ENCODE peak calls at places on chromosomes 16 and 17, in ten cellular contexts. L is Calu3, K is HepG2, Q is bronchial epithelial cell, H is HFFc6, T is GM10248, U is H9, S is upper lobe of right lung, I is AG10803, N is neural progenitor cell. D is an unnamed sample.

GRCh38 chr16:877242-878065 is 76.9 kb upstream of the GNG13 start:
- DNase-seq in L (no peak), K (no peak), Q (no peak), H (no peak), T (no peak), U (no peak), S (no peak), I (no peak), N (no peak), D (peak)

GRCh38 chr16:27254262-27254811 is 14.2 kb downstream of the NSMCE1 start:
- DNase-seq in L (no peak), K (no peak), Q (no peak), H (no peak), T (peak), U (no peak), S (no peak), I (no peak), N (no peak), D (no peak)

GRCh38 chr17:29096094-29096493 is 53.2 kb downstream of the PIPOX start:
- DNase-seq in L (no peak), K (no peak), Q (no peak), H (no peak), T (no peak), U (no peak), S (no peak), I (no peak), N (no peak), D (no peak)

GRCh38 chr16:752008-752315 is 8.6 kb upstream of the MSLN start:
- DNase-seq in L (no peak), K (no peak), Q (no peak), H (no peak), T (no peak), U (no peak), S (no peak), I (no peak), N (peak), D (no peak)

GRCh38 chr17:78903101-78903779 is at the start of gene CEP295NL:
- DNase-seq in L (peak), K (peak), Q (no peak), H (no peak), T (no peak), U (no peak), S (no peak), I (peak), N (peak), D (no peak)

GRCh38 chr16:72768611-72769010 is 279.3 kb downstream of the ZFHX3 start:
- DNase-seq in L (no peak), K (no peak), Q (no peak), H (no peak), T (no peak), U (no peak), S (no peak), I (no peak), N (no peak), D (no peak)

GRCh38 chr17:79925242-79925957 is 86.2 kb upstream of the CBX4 start:
- DNase-seq in L (peak), K (no peak), Q (no peak), H (no peak), T (no peak), U (no peak), S (peak), I (peak), N (peak), D (no peak)

GRCh38 chr17:59298512-59298911 is 32.9 kb upstream of the YPEL2 start:
- DNase-seq in L (no peak), K (no peak), Q (no peak), H (no peak), T (no peak), U (no peak), S (no peak), I (no peak), N (no peak), D (no peak)

GRCh38 chr17:30323262-30323894 is 10.5 kb downstream of the TMIGD1 start:
- DNase-seq in L (peak), K (no peak), Q (no peak), H (no peak), T (no peak), U (no peak), S (no peak), I (no peak), N (no peak), D (no peak)

GRCh38 chr16:2919511-2920255 is 8.0 kb downstream of the FLYWCH1 start:
- DNase-seq in L (peak), K (peak), Q (peak), H (peak), T (peak), U (peak), S (no peak), I (peak), N (peak), D (no peak)

GRCh38 chr17:63698886-63699637 is 863 bp downstream of the LIMD2 start:
- DNase-seq in L (no peak), K (peak), Q (no peak), H (no peak), T (peak), U (peak), S (peak), I (peak), N (peak), D (peak)

GRCh38 chr17:2416010-2416734 is 15.3 kb upstream of the MNT start:
- DNase-seq in L (peak), K (peak), Q (peak), H (peak), T (peak), U (peak), S (peak), I (peak), N (peak), D (peak)

GRCh38 chr17:2415081-2415480 is 14.2 kb upstream of the MNT start:
- DNase-seq in L (no peak), K (no peak), Q (no peak), H (no peak), T (no peak), U (no peak), S (no peak), I (no peak), N (no peak), D (no peak)

GRCh38 chr17:2414665-2415064 is 13.8 kb upstream of the MNT start:
- DNase-seq in L (no peak), K (no peak), Q (no peak), H (no peak), T (no peak), U (no peak), S (no peak), I (no peak), N (no peak), D (no peak)

GRCh38 chr17:2410951-2411350 is 10.1 kb upstream of the MNT start:
- DNase-seq in L (no peak), K (no peak), Q (no peak), H (no peak), T (no peak), U (no peak), S (no peak), I (no peak), N (no peak), D (no peak)

DNA sequence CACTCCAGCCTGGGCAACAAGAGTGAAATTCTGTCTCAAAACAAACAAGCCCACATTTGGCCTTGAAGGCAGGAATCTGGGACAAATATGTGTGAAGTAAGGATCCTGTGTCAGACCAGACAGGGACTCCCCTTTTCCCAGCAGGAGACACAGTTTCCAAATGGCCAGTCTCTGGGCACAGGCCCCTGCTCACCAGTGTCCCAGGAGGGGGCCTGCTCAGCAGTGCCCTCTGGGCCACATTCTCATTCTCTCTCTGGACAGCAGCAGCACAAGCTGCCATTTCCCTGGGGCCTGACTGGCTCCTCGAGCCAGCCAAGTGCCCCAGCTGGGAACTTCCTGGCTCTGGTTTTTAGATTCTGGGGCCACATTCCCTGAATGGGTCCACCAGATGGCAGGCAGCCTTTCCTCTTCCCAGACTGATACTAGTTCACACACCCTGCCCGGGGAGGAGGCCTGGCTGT is 11.7 kb upstream of the MNT start:
- DNase-seq in L (no peak), K (no peak), Q (no peak), H (no peak), T (no peak), U (peak), S (peak), I (peak), N (peak), D (no peak)
- TF ChIP-seq CTCF in L (no peak), K (peak), Q (peak), H (peak), T (no peak), U (peak), S (no peak), I (peak), N (no peak), D (no peak)

GRCh38 chr16:49347476-49347875 is 26.1 kb upstream of the C16orf78 start:
- DNase-seq in L (no peak), K (no peak), Q (no peak), H (no peak), T (no peak), U (no peak), S (no peak), I (no peak), N (no peak), D (no peak)

GRCh38 chr16:49346459-49346858 is 27.1 kb upstream of the C16orf78 start:
- DNase-seq in L (no peak), K (no peak), Q (no peak), H (no peak), T (no peak), U (no peak), S (no peak), I (no peak), N (no peak), D (no peak)

GRCh38 chr16:49350265-49351103 is 23.1 kb upstream of the C16orf78 start:
- DNase-seq in L (peak), K (peak), Q (peak), H (peak), T (peak), U (peak), S (peak), I (peak), N (peak), D (peak)

GRCh38 chr16:49349446-49350168 is 24.0 kb upstream of the C16orf78 start:
- DNase-seq in L (no peak), K (no peak), Q (no peak), H (no peak), T (no peak), U (no peak), S (no peak), I (no peak), N (no peak), D (no peak)

DNA sequence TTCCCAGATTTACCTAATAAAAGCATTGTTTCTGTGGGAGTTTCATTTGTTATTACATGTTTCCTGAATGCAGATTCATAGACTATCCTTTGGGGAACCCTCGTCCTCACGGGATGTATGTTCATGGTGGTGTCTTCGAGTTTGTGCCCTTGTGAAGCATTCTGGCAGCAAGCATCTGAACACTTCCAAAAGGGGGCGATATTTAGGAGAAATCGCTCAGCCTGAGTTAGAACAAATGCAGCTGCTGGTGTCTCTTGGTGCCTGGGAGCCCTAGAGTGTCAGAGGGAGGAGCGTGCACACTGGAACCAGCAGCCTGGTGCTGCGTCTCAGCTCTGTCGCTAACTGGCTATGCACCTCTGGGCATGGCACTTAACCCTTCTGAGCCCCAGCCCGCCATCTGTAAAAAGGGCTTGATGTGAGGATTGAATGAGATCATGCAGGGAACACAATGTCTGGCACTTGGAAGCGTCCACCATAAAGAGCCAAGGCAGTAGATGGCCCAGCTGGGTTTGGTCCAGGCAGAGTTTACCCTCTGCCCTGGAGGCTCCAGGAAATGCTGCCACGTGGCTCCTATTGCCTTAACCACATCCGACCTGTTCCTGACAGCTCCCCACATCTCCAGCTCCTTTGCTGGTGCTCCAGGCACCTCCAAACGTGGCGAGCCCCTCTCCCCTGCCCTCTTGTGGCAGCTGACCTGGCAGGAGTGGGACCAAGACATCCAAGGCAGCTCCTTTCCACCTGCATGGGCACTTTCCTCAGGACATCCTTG is 25.0 kb upstream of the C16orf78 start:
- DNase-seq in L (no peak), K (no peak), Q (no peak), H (no peak), T (no peak), U (peak), S (no peak), I (no peak), N (no peak), D (no peak)
- TF ChIP-seq CTCF in L (no peak), K (peak), Q (no peak), H (no peak), T (no peak), U (peak), S (no peak), I (peak), N (peak), D (no peak)

DNA sequence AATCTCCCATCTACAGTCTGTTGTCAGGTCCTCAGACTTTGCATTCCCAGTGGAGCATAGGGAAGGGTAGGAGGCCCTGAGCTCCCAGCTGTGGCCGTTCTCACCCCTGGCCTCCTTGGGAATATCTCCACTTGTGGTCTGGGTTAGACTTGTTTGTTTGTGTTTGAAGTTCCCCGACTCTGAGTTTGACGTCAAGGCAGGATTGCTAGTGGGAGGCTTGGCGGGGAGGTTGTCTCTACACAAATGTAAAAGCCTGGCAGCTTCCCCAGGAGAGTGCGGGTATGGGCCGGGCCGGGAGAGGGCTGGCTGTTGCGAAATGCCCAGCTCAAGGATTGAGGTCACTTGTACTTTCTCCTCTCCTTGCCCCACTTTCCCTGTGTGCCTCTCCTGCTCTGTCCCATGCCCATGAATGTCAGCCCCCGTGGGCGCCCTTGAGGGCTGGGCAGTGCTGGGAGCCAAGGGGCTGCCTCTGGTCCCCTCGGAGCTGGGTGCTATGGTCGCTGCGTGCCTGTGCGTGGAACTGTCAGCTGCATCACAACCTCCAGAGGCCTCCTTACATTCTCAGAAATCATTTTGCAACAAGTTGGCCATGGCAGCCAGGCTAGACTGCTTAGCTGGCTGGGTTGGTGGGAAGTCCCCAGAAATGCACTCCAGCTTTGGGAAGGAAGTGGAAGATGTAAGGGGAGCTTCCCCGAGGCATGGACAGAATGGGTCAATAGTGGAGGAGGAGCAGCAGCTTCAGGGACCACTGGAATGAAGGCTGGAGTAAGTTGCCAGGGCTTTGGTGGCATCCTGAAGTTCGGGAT is 84.3 kb downstream of the KSR1 start:
- DNase-seq in L (no peak), K (peak), Q (peak), H (peak), T (no peak), U (no peak), S (peak), I (peak), N (no peak), D (no peak)
- TF ChIP-seq CTCF in L (no peak), K (no peak), Q (no peak), H (no peak), T (no peak), U (no peak), S (no peak), I (no peak), N (no peak), D (no peak)

DNA sequence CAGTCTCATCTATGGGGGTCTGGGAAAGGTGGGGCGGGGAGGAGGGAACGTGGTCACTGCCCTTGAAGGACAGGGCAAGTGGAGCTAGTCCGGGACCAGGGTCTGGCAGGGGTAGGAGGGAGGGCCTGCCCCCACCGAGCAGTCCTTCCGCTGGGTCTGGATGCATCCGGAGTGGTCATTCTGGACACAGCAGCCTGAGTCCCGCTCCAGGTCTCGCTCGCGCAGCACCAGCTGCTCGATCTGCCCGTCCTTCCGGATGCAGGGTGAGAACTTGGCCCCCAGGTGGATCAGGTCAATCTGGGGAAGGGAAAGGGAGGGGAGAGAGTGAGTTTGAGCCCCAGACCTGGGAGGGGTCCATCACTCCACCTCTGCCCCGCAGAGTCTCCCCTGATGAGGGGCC is 6.8 kb downstream of the AANAT start:
- DNase-seq in L (no peak), K (no peak), Q (no peak), H (no peak), T (no peak), U (no peak), S (no peak), I (no peak), N (no peak), D (no peak)
- TF ChIP-seq CTCF in L (no peak), K (no peak), Q (no peak), H (no peak), T (no peak), U (no peak), S (no peak), I (no peak), N (no peak), D (no peak)

GRCh38 chr17:43423777-43424455 is 25.1 kb downstream of the ARL4D start:
- DNase-seq in L (no peak), K (no peak), Q (no peak), H (no peak), T (no peak), U (no peak), S (no peak), I (no peak), N (no peak), D (no peak)

GRCh38 chr17:43427362-43428043 is 28.7 kb downstream of the ARL4D start:
- DNase-seq in L (no peak), K (no peak), Q (no peak), H (no peak), T (no peak), U (no peak), S (no peak), I (no peak), N (no peak), D (no peak)

GRCh38 chr17:43431741-43432523 is 33.1 kb downstream of the ARL4D start:
- DNase-seq in L (no peak), K (no peak), Q (no peak), H (no peak), T (no peak), U (no peak), S (no peak), I (peak), N (peak), D (no peak)

GRCh38 chr17:43430936-43431649 is 32.3 kb downstream of the ARL4D start:
- DNase-seq in L (no peak), K (no peak), Q (no peak), H (no peak), T (no peak), U (no peak), S (no peak), I (no peak), N (peak), D (no peak)

GRCh38 chr17:43428524-43428923 is 29.7 kb downstream of the ARL4D start:
- DNase-seq in L (no peak), K (no peak), Q (no peak), H (no peak), T (no peak), U (no peak), S (no peak), I (no peak), N (no peak), D (no peak)
- TF ChIP-seq CTCF in L (peak), K (no peak), Q (no peak), H (peak), T (no peak), U (peak), S (peak), I (peak), N (peak), D (no peak)

GRCh38 chr16:31074073-31074813 is at the start of the genes ZNF646 and ZNF668:
- DNase-seq in L (peak), K (peak), Q (peak), H (peak), T (peak), U (peak), S (peak), I (peak), N (peak), D (peak)

GRCh38 chr16:31073073-31073822 is 792 bp downstream of the ZNF668 start:
- DNase-seq in L (peak), K (peak), Q (peak), H (peak), T (peak), U (peak), S (peak), I (peak), N (peak), D (peak)

GRCh38 chr16:31076319-31076718 is 2.1 kb downstream of the ZNF646 start:
- DNase-seq in L (no peak), K (no peak), Q (no peak), H (no peak), T (no peak), U (peak), S (no peak), I (no peak), N (no peak), D (no peak)

GRCh38 chr16:31073823-31074072 is 292 bp downstream of the ZNF668 start:
- DNase-seq in L (no peak), K (no peak), Q (peak), H (no peak), T (no peak), U (no peak), S (no peak), I (no peak), N (no peak), D (no peak)

GRCh38 chr16:31074814-31075183 is 577 bp downstream of the ZNF646 start:
- DNase-seq in L (no peak), K (no peak), Q (no peak), H (no peak), T (no peak), U (no peak), S (no peak), I (no peak), N (no peak), D (no peak)
- TF ChIP-seq CTCF in L (no peak), K (peak), Q (no peak), H (peak), T (no peak), U (no peak), S (no peak), I (peak), N (no peak), D (no peak)

DNA sequence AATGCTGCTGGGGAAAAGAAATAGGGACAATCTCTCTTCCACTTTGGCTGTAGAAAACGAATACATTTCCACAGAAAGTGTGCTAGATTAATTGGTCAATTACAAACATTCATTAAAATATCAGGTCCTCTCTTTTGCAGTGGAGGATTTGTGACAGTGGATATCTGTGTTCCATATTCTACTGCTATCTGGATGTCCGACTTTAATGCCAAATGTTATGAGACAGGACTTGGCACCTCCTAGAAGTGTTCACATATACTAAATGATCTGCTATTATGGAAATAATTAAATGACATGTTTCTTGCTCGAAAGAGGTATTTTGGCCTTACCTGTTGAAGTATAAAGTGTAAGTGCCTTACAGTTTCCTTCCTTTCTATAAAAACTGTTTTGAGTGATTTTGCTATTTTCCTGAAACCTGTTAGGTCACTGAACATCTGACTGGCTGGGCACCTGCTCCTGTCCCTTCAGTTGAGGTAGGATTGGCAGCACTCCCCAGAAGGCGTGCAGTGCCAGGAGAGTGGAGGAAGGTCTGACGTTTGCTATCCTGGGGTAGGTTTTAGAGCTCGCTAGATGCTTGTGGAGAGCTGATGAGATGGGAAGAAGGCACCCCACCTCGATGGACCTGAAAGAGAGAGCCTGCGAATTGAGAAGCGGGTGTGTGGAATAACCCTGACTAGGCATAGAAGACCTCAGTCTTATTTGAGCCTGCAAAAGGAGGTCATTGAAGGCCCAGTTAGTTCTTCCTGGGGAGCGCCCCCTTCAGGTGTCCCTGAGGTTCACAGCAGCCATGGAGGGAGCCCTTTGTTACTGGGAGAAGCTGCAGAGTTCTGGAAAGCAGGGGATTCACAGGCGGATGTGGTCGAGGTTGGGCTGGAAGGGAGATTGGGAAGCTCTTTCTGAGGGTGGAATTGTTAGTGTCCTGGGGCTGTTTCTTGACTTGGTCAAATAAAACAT is 159.4 kb upstream of the ZNF267 start:
- DNase-seq in L (no peak), K (no peak), Q (no peak), H (no peak), T (peak), U (peak), S (no peak), I (no peak), N (peak), D (no peak)
- TF ChIP-seq CTCF in L (no peak), K (peak), Q (peak), H (peak), T (no peak), U (peak), S (peak), I (peak), N (peak), D (no peak)

D was measured in activated B cell treated with CpG ODN at 0.5 μM for 24 hours.